ENCODE peak calls at places on chromosome 15, in four cellular contexts. One of them, this sample, is unnamed.

GRCh38 chr15:32774022-32774421 is 56.2 kb downstream of the GREM1 start:
- DNase-seq in epithelial cell of esophagus: peak; percentile 60
- DNase-seq in cardiac muscle cell: no peak
- DNase-seq in CD4-positive, alpha-beta T cell: no peak
- DNase-seq in this sample: no peak

GRCh38 chr15:97085806-97086205 is 755.3 kb downstream of the NR2F2 start:
- DNase-seq in epithelial cell of esophagus: no peak
- DNase-seq in cardiac muscle cell: no peak
- DNase-seq in CD4-positive, alpha-beta T cell: no peak
- DNase-seq in this sample: no peak

GRCh38 chr15:96767703-96768434 is 437.4 kb downstream of the NR2F2 start:
- DNase-seq in epithelial cell of esophagus: peak; percentile 50
- DNase-seq in cardiac muscle cell: no peak
- DNase-seq in CD4-positive, alpha-beta T cell: no peak
- DNase-seq in this sample: no peak

GRCh38 chr15:62296756-62297507 is 131.8 kb upstream of the C2CD4B start:
- DNase-seq in epithelial cell of esophagus: no peak
- DNase-seq in cardiac muscle cell: no peak
- DNase-seq in CD4-positive, alpha-beta T cell: no peak
- DNase-seq in this sample: no peak

GRCh38 chr15:99019558-99020540 is 12.3 kb upstream of the PGPEP1L start:
- DNase-seq in epithelial cell of esophagus: peak; percentile 91
- DNase-seq in cardiac muscle cell: no peak
- DNase-seq in CD4-positive, alpha-beta T cell: no peak
- DNase-seq in this sample: no peak

GRCh38 chr15:43249699-43250203 is 17.0 kb downstream of the TGM5 start:
- DNase-seq in epithelial cell of esophagus: peak; percentile 68
- DNase-seq in cardiac muscle cell: no peak
- DNase-seq in CD4-positive, alpha-beta T cell: no peak
- DNase-seq in this sample: no peak

GRCh38 chr15:62413786-62414185 is 248.7 kb upstream of the C2CD4B start:
- DNase-seq in epithelial cell of esophagus: no peak
- DNase-seq in cardiac muscle cell: no peak
- DNase-seq in CD4-positive, alpha-beta T cell: no peak
- DNase-seq in this sample: no peak

GRCh38 chr15:101499863-101500713 is 10.6 kb upstream of the PCSK6 start:
- DNase-seq in epithelial cell of esophagus: no peak
- DNase-seq in cardiac muscle cell: no peak
- DNase-seq in CD4-positive, alpha-beta T cell: no peak
- DNase-seq in this sample: no peak

GRCh38 chr15:58015565-58015964 is 49.9 kb downstream of the ALDH1A2 start:
- DNase-seq in epithelial cell of esophagus: peak; percentile 69
- DNase-seq in cardiac muscle cell: no peak
- DNase-seq in CD4-positive, alpha-beta T cell: no peak
- DNase-seq in this sample: no peak

GRCh38 chr15:89128320-89129122 is 40.3 kb downstream of the ABHD2 start:
- DNase-seq in epithelial cell of esophagus: no peak
- DNase-seq in cardiac muscle cell: no peak
- DNase-seq in CD4-positive, alpha-beta T cell: no peak
- DNase-seq in this sample: no peak

GRCh38 chr15:49645937-49646336 is 25.1 kb downstream of the DTWD1 start:
- DNase-seq in epithelial cell of esophagus: peak; percentile 87
- DNase-seq in cardiac muscle cell: no peak
- DNase-seq in CD4-positive, alpha-beta T cell: no peak
- DNase-seq in this sample: no peak

GRCh38 chr15:65077981-65078352 is 1.4 kb downstream of the KBTBD13 start:
- DNase-seq in epithelial cell of esophagus: peak; percentile 73
- DNase-seq in cardiac muscle cell: peak; percentile 31
- DNase-seq in CD4-positive, alpha-beta T cell: peak; percentile 30
- DNase-seq in this sample: peak; percentile 64

GRCh38 chr15:58115692-58116091 is 22.5 kb upstream of the AQP9 start:
- DNase-seq in epithelial cell of esophagus: peak; percentile 49
- DNase-seq in cardiac muscle cell: no peak
- DNase-seq in CD4-positive, alpha-beta T cell: no peak
- DNase-seq in this sample: no peak

GRCh38 chr15:67013696-67014095 is 51.7 kb upstream of the SMAD3 start:
- DNase-seq in epithelial cell of esophagus: peak; percentile 95
- DNase-seq in cardiac muscle cell: no peak
- DNase-seq in CD4-positive, alpha-beta T cell: no peak
- DNase-seq in this sample: peak; percentile 38

GRCh38 chr15:49288411-49288810 is 118.4 kb downstream of the GALK2 start:
- DNase-seq in epithelial cell of esophagus: no peak
- DNase-seq in cardiac muscle cell: no peak
- DNase-seq in CD4-positive, alpha-beta T cell: no peak
- DNase-seq in this sample: no peak

GRCh38 chr15:70793694-70794093 is 30.3 kb upstream of the UACA start:
- DNase-seq in epithelial cell of esophagus: no peak
- DNase-seq in cardiac muscle cell: no peak
- DNase-seq in CD4-positive, alpha-beta T cell: no peak
- DNase-seq in this sample: no peak
- TF ChIP-seq CTCF in epithelial cell of esophagus: no peak
- TF ChIP-seq CTCF in cardiac muscle cell: no peak
- TF ChIP-seq CTCF in CD4-positive, alpha-beta T cell: no peak
- TF ChIP-seq CTCF in this sample: no peak

GRCh38 chr15:70098170-70098460 is 398 bp upstream of the TLE3 start:
- DNase-seq in epithelial cell of esophagus: no peak
- DNase-seq in cardiac muscle cell: no peak
- DNase-seq in CD4-positive, alpha-beta T cell: no peak
- DNase-seq in this sample: no peak
- TF ChIP-seq CTCF in epithelial cell of esophagus: no peak
- TF ChIP-seq CTCF in cardiac muscle cell: no peak
- TF ChIP-seq CTCF in CD4-positive, alpha-beta T cell: peak; percentile 27
- TF ChIP-seq CTCF in this sample: no peak

GRCh38 chr15:41660235-41661077 is at the start of gene MGA:
- DNase-seq in epithelial cell of esophagus: peak; percentile 94
- DNase-seq in cardiac muscle cell: peak; percentile 96
- DNase-seq in CD4-positive, alpha-beta T cell: peak; percentile 90
- DNase-seq in this sample: peak; percentile 92
- TF ChIP-seq CTCF in epithelial cell of esophagus: no peak
- TF ChIP-seq CTCF in cardiac muscle cell: peak; percentile 16
- TF ChIP-seq CTCF in CD4-positive, alpha-beta T cell: no peak
- TF ChIP-seq CTCF in this sample: no peak

GRCh38 chr15:40053234-40054055 is 14.5 kb upstream of the SRP14 start:
- DNase-seq in epithelial cell of esophagus: no peak
- DNase-seq in cardiac muscle cell: no peak
- DNase-seq in CD4-positive, alpha-beta T cell: no peak
- DNase-seq in this sample: no peak
- TF ChIP-seq CTCF in epithelial cell of esophagus: no peak
- TF ChIP-seq CTCF in cardiac muscle cell: no peak
- TF ChIP-seq CTCF in CD4-positive, alpha-beta T cell: no peak
- TF ChIP-seq CTCF in this sample: no peak

GRCh38 chr15:31049682-31050606 is 51.6 kb downstream of the TRPM1 start:
- DNase-seq in epithelial cell of esophagus: no peak
- DNase-seq in cardiac muscle cell: no peak
- DNase-seq in CD4-positive, alpha-beta T cell: no peak
- DNase-seq in this sample: no peak
- TF ChIP-seq CTCF in epithelial cell of esophagus: no peak
- TF ChIP-seq CTCF in cardiac muscle cell: no peak
- TF ChIP-seq CTCF in CD4-positive, alpha-beta T cell: no peak
- TF ChIP-seq CTCF in this sample: no peak

DNA sequence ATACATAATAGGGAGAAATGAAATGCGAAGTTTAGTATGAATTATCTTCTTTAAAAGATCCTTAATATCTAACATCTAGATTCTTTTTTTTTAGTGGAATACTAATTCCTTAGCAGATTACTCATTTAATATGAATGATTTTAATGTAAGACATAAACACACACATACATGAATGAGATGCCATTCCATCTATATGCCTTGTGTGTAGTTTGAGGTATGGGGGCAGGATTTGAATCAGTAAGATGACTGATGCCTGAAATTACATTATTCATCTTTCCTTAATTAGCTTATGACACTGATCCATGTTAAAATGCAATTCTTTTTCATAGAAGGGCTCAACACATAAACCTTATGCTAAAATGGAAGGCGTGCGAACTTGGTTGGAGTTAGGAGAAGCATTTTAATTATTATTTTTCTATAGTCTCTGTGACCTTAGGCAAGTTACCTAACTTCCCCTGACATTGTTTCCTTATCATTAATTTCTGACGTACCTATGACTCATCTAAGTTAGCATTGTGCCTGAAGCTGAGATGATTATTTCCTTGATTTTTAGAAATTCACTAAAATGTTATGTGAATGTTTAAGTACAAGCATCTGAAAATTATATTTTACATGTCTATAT is 10.8 kb upstream of the BNIP2 start:
- DNase-seq in epithelial cell of esophagus: peak; percentile 71
- DNase-seq in cardiac muscle cell: no peak
- DNase-seq in CD4-positive, alpha-beta T cell: no peak
- DNase-seq in this sample: no peak
- TF ChIP-seq CTCF in epithelial cell of esophagus: no peak
- TF ChIP-seq CTCF in cardiac muscle cell: no peak
- TF ChIP-seq CTCF in CD4-positive, alpha-beta T cell: no peak
- TF ChIP-seq CTCF in this sample: no peak

This sample was measured in nephron progenitor cell.